ENCODE peak calls at places on chromosomes 16 and 17, in nine cellular contexts. C is retinal pigment epithelial cell, G is AG04450, W is A549, I is kidney, S is GM23338, L is Peyer's patch, R is suprapubic skin, P is GM13976. Z is an unnamed sample.

GRCh38 chr17:67605259-67605912 is 112.3 kb upstream of the NOL11 start:
- DNase-seq in R (no peak), C (no peak), S (no peak), I (peak), G (no peak), P (no peak), L (peak), W (no peak), Z (no peak)

GRCh38 chr17:80025140-80025539 is 10.5 kb downstream of the TBC1D16 start:
- DNase-seq in W (no peak), P (no peak), I (no peak), G (no peak), L (peak), S (peak), C (no peak), R (no peak), Z (no peak)

GRCh38 chr17:8466466-8466865 is 30.8 kb downstream of the NDEL1 start:
- DNase-seq in R (no peak), G (peak), W (no peak), S (no peak), I (no peak), P (no peak), C (no peak), L (no peak), Z (no peak)

GRCh38 chr17:6421700-6422604 is 13.0 kb downstream of the AIPL1 start:
- DNase-seq in C (no peak), I (peak), L (peak), S (peak), G (peak), W (peak), R (no peak), P (peak), Z (peak)

GRCh38 chr17:22266231-22266630 is 573.9 kb downstream of the KCNJ18 start:
- DNase-seq in P (no peak), R (peak), C (no peak), G (no peak), W (no peak), S (no peak), I (no peak), L (no peak), Z (no peak)

GRCh38 chr17:66752411-66752810 is 82.5 kb upstream of the CACNG5 start:
- DNase-seq in S (no peak), G (no peak), P (no peak), W (no peak), R (no peak), I (no peak), C (no peak), L (no peak), Z (no peak)

GRCh38 chr17:17403899-17404576 is 72.8 kb upstream of the MED9 start:
- DNase-seq in G (no peak), P (no peak), R (no peak), S (no peak), I (no peak), C (no peak), L (peak), W (no peak), Z (no peak)

GRCh38 chr16:17396762-17397498 is 73.8 kb downstream of the XYLT1 start:
- DNase-seq in I (no peak), G (no peak), P (no peak), R (no peak), S (no peak), L (peak), W (no peak), C (no peak), Z (no peak)

GRCh38 chr17:82821554-82821953 is 18.3 kb downstream of the ZNF750 start:
- DNase-seq in I (no peak), R (no peak), W (no peak), P (no peak), C (no peak), L (no peak), S (no peak), G (no peak), Z (no peak)

GRCh38 chr17:82822281-82822680 is 17.5 kb downstream of the ZNF750 start:
- DNase-seq in C (no peak), P (no peak), G (no peak), W (no peak), R (no peak), L (no peak), S (peak), I (peak), Z (no peak)

GRCh38 chr17:82825540-82826124 is 14.2 kb downstream of the ZNF750 start:
- DNase-seq in C (no peak), W (no peak), R (no peak), G (no peak), I (no peak), S (no peak), L (no peak), P (no peak), Z (no peak)

GRCh38 chr17:82820278-82821251 is 19.3 kb downstream of the ZNF750 start:
- DNase-seq in R (no peak), C (no peak), W (no peak), G (no peak), S (peak), I (peak), P (no peak), L (no peak), Z (no peak)

GRCh38 chr17:82823004-82823403 is 16.8 kb downstream of the ZNF750 start:
- DNase-seq in C (no peak), G (no peak), R (no peak), P (no peak), L (no peak), I (peak), W (peak), S (peak), Z (no peak)
- TF ChIP-seq CTCF in C (peak), G (no peak), R (no peak), P (peak), L (no peak), I (no peak), W (peak), S (peak), Z (no peak)

GRCh38 chr17:49970498-49970897 is 1.5 kb downstream of the DLX4 start:
- DNase-seq in L (no peak), C (no peak), W (no peak), R (no peak), S (no peak), G (no peak), P (no peak), I (no peak), Z (no peak)

GRCh38 chr17:49973271-49973615 is 4.3 kb downstream of the DLX4 start:
- DNase-seq in S (no peak), C (no peak), I (no peak), L (no peak), G (no peak), W (no peak), R (no peak), P (no peak), Z (no peak)

GRCh38 chr17:49972486-49973270 is 3.7 kb downstream of the DLX4 start:
- DNase-seq in P (no peak), C (no peak), I (no peak), S (peak), G (no peak), L (no peak), W (no peak), R (no peak), Z (no peak)

GRCh38 chr17:49971199-49971847 is 2.3 kb downstream of the DLX4 start:
- DNase-seq in C (no peak), R (no peak), W (no peak), G (no peak), L (no peak), P (no peak), S (peak), I (no peak), Z (no peak)

DNA sequence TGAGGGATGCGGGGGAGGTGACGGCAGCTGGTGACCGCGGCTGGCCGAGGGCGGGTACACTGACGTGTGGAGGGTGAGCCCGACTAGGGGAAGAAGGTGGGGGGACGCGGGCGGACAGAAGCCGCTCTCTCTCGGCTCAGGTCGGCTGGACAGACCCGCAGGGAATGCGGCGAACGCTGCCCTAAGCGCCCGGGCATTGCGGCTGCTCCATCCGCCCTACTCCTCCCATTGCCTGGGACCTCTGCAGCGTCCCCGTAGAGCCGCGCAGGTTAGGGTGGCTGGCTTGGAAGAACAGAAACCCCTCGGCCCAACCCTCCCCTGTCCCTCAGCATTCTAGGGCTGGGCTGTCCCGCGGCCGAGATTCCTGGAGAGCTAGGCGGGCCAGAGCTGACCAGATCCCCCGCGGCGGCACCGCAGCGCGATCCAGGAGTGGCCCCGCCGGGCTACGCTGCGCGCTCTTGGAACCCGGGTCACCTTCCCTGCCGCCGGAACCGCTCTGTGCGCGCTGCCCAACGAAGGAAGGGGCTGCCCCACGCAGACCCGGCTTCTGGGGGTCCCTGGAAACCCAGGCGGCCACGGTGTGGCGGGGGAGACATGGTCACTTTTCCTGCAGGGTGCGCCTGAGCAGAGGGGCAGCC is 3.0 kb downstream of the DLX4 start:
- DNase-seq in C (no peak), W (no peak), L (no peak), G (no peak), R (no peak), P (no peak), S (peak), I (peak), Z (no peak)
- TF ChIP-seq CTCF in C (no peak), W (no peak), L (no peak), G (no peak), R (no peak), P (no peak), S (no peak), I (no peak), Z (no peak)

GRCh38 chr16:66923247-66923851 is 2.0 kb downstream of the RRAD start:
- DNase-seq in L (no peak), R (no peak), G (no peak), P (no peak), I (no peak), W (no peak), S (no peak), C (no peak), Z (no peak)

GRCh38 chr16:66923866-66924265 is 1.5 kb downstream of the RRAD start:
- DNase-seq in R (no peak), C (no peak), W (no peak), S (no peak), G (no peak), L (no peak), P (no peak), I (no peak), Z (no peak)

GRCh38 chr16:66926171-66926570 is 836 bp upstream of the RRAD start:
- DNase-seq in S (no peak), R (no peak), C (no peak), L (no peak), W (no peak), I (peak), P (no peak), G (no peak), Z (no peak)

GRCh38 chr16:66925322-66925840 is at the start of gene RRAD:
- DNase-seq in L (no peak), I (peak), P (peak), W (no peak), G (no peak), S (peak), R (no peak), C (no peak), Z (no peak)

DNA sequence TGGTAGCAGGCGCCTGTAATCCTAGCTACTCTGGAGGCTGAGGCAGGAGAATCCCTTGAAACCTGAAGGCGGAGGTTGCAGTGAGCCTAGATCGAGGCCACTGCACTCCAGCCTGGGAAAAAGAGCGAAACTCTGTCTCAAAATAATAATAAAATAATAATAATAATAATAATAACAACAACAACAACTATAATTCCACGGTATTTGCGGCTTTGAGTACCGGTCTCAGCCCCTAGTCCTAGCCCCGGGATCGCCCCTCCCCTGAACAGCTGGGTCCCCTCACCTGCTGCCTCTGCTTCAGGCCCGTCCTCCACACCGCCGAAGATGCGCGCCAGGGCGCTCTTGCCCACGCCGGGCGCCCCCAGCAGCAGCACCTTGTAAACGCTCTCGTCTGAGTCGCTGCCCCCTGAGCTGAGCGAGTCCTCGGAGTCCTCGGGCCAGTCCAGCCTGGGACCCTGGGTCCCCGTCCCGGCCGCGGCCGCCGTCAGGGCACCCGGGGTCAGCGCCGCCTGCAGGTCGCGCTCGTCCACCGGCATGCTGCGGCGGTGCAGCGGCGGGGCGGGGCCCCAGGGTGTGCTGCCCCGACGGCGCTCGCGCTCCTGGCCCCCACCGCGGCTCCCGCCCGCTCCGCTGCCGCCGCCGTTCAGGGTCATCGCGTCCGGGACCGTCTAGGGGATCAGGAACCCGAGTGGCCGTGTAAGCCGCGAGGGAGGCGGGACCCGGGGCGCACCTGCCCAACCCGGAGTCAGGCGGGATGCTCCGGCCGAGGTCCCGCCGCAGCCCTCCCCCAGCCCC is 611 bp downstream of the RRAD start:
- DNase-seq in G (no peak), C (no peak), W (peak), I (no peak), R (no peak), S (peak), P (peak), L (peak), Z (no peak)
- TF ChIP-seq CTCF in G (peak), C (peak), W (peak), I (peak), R (peak), S (peak), P (peak), L (peak), Z (no peak)

DNA sequence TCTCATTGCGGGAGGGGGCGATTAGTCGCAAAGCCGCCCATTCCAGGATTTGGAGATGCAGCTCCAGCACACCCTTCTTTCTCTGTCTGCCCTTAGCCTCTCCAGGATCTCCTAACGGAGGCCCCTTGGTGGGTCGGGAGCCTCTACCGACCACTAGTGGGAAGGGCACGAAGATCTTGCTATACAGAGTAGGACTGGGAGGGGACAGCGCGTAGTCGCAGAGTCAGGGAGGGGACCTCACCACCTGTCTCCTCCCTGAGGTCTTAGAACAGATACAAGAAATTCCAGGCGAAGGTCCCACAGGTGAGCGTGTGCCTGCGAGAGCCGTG is 569 bp upstream of the SMTNL2 start:
- DNase-seq in G (no peak), P (no peak), C (no peak), W (peak), L (no peak), I (no peak), R (no peak), S (peak), Z (no peak)
- TF ChIP-seq CTCF in G (peak), P (no peak), C (peak), W (no peak), L (no peak), I (no peak), R (peak), S (peak), Z (no peak)

GRCh38 chr16:841455-842060 is 41.0 kb upstream of the GNG13 start:
- DNase-seq in I (peak), W (no peak), S (no peak), P (no peak), L (no peak), C (no peak), R (no peak), G (no peak), Z (no peak)

GRCh38 chr16:840561-841454 is 40.3 kb upstream of the GNG13 start:
- DNase-seq in G (no peak), L (no peak), I (peak), C (no peak), W (no peak), S (no peak), P (no peak), R (no peak), Z (no peak)

GRCh38 chr16:838741-839140 is 38.2 kb upstream of the GNG13 start:
- DNase-seq in C (no peak), L (no peak), W (no peak), I (no peak), G (no peak), P (no peak), R (no peak), S (no peak), Z (no peak)

GRCh38 chr16:842061-842476 is 41.5 kb upstream of the GNG13 start:
- DNase-seq in W (no peak), S (no peak), R (no peak), L (no peak), P (no peak), I (peak), G (no peak), C (no peak), Z (no peak)

GRCh38 chr16:839643-840408 is 39.3 kb upstream of the GNG13 start:
- DNase-seq in R (no peak), G (no peak), C (no peak), I (peak), W (no peak), P (no peak), L (no peak), S (no peak), Z (no peak)
- TF ChIP-seq CTCF in R (no peak), G (no peak), C (no peak), I (no peak), W (no peak), P (no peak), L (no peak), S (peak), Z (no peak)